ENCODE peak calls at places on chromosomes 2 and 18, in four cellular contexts. One of them, this sample, is unnamed.

GRCh38 chr18:35861367-35862114 is 110.9 kb upstream of the RMP24 start:
- DNase-seq in mesendoderm: peak
- DNase-seq in IMR-90: no peak
- DNase-seq in H1: peak
- DNase-seq in this sample: no peak

GRCh38 chr2:225842939-225843338 is 443.4 kb downstream of the NYAP2 start:
- DNase-seq in mesendoderm: no peak
- DNase-seq in IMR-90: peak
- DNase-seq in H1: no peak
- DNase-seq in this sample: no peak

GRCh38 chr18:58473071-58473470 is 155.8 kb downstream of the ALPK2 start:
- DNase-seq in mesendoderm: no peak
- DNase-seq in IMR-90: peak
- DNase-seq in H1: no peak
- DNase-seq in this sample: no peak

GRCh38 chr18:62732631-62733030 is 17.3 kb downstream of the PHLPP1 start:
- DNase-seq in mesendoderm: no peak
- DNase-seq in IMR-90: no peak
- DNase-seq in H1: no peak
- DNase-seq in this sample: no peak

GRCh38 chr2:190875881-190876280 is 4.7 kb upstream of the GLS start:
- DNase-seq in mesendoderm: no peak
- DNase-seq in IMR-90: no peak
- DNase-seq in H1: no peak
- DNase-seq in this sample: no peak

GRCh38 chr2:232525796-232526195 is at the start of gene CHRND:
- DNase-seq in mesendoderm: no peak
- DNase-seq in IMR-90: no peak
- DNase-seq in H1: no peak
- DNase-seq in this sample: no peak

GRCh38 chr2:55043841-55044240 is 6.4 kb downstream of the RTN4 start:
- DNase-seq in mesendoderm: no peak
- DNase-seq in IMR-90: no peak
- DNase-seq in H1: no peak
- DNase-seq in this sample: no peak

GRCh38 chr2:234091432-234091879 is 41.0 kb downstream of the SPP2 start:
- DNase-seq in mesendoderm: no peak
- DNase-seq in IMR-90: no peak
- DNase-seq in H1: no peak
- DNase-seq in this sample: no peak

GRCh38 chr2:233831011-233831721 is 23.2 kb downstream of the HJURP start:
- DNase-seq in mesendoderm: no peak
- DNase-seq in IMR-90: no peak
- DNase-seq in H1: no peak
- DNase-seq in this sample: peak

GRCh38 chr18:48990497-48991298 is 39.9 kb upstream of the SMAD7 start:
- DNase-seq in mesendoderm: peak
- DNase-seq in IMR-90: peak
- DNase-seq in H1: no peak
- DNase-seq in this sample: peak

GRCh38 chr2:156437272-156437671 is 1.1 kb downstream of the GPD2 start:
- DNase-seq in mesendoderm: peak
- DNase-seq in IMR-90: peak
- DNase-seq in H1: no peak
- DNase-seq in this sample: no peak

GRCh38 chr2:95389256-95390119 is 13.0 kb upstream of the FAHD2A start:
- DNase-seq in mesendoderm: peak
- DNase-seq in IMR-90: peak
- DNase-seq in H1: peak
- DNase-seq in this sample: peak

GRCh38 chr2:24048662-24049484 is 668 bp upstream of the FKBP1B start:
- DNase-seq in mesendoderm: no peak
- DNase-seq in IMR-90: no peak
- DNase-seq in H1: no peak
- DNase-seq in this sample: no peak

GRCh38 chr2:159076233-159076632 is 107.8 kb downstream of the TANC1 start:
- DNase-seq in mesendoderm: no peak
- DNase-seq in IMR-90: peak
- DNase-seq in H1: no peak
- DNase-seq in this sample: no peak

GRCh38 chr18:75253784-75254183 is 43.2 kb downstream of the TSHZ1 start:
- DNase-seq in mesendoderm: no peak
- DNase-seq in IMR-90: peak
- DNase-seq in H1: no peak
- DNase-seq in this sample: no peak

GRCh38 chr2:12076810-12077209 is 330.4 kb downstream of the LPIN1 start:
- DNase-seq in mesendoderm: no peak
- DNase-seq in IMR-90: no peak
- DNase-seq in H1: no peak
- DNase-seq in this sample: no peak

GRCh38 chr18:23573948-23574431 is 12.3 kb downstream of the NPC1 start:
- DNase-seq in mesendoderm: peak
- DNase-seq in IMR-90: peak
- DNase-seq in H1: no peak
- DNase-seq in this sample: no peak

GRCh38 chr2:174585111-174585510 is 12.5 kb downstream of the WIPF1 start:
- DNase-seq in mesendoderm: no peak
- DNase-seq in IMR-90: peak
- DNase-seq in H1: no peak
- DNase-seq in this sample: no peak

GRCh38 chr18:46155652-46156051 is 51.5 kb downstream of the HAUS1 start:
- DNase-seq in mesendoderm: peak
- DNase-seq in IMR-90: peak
- DNase-seq in H1: no peak
- DNase-seq in this sample: no peak

GRCh38 chr2:222950886-222951285 is 90.0 kb downstream of the ACSL3 start:
- DNase-seq in mesendoderm: no peak
- DNase-seq in IMR-90: peak
- DNase-seq in H1: no peak
- DNase-seq in this sample: no peak

GRCh38 chr18:70194227-70194890 is 11.1 kb downstream of the RTTN start:
- DNase-seq in mesendoderm: no peak
- DNase-seq in IMR-90: no peak
- DNase-seq in H1: no peak
- DNase-seq in this sample: no peak

GRCh38 chr18:79197531-79197930 is 128.3 kb downstream of the ATP9B start:
- DNase-seq in mesendoderm: no peak
- DNase-seq in IMR-90: no peak
- DNase-seq in H1: no peak
- DNase-seq in this sample: no peak

GRCh38 chr18:61703508-61703907 is 189.3 kb downstream of the RNF152 start:
- DNase-seq in mesendoderm: no peak
- DNase-seq in IMR-90: peak
- DNase-seq in H1: no peak
- DNase-seq in this sample: no peak

GRCh38 chr2:7108792-7109557 is 191.8 kb downstream of the RNF144A start:
- DNase-seq in mesendoderm: no peak
- DNase-seq in IMR-90: no peak
- DNase-seq in H1: no peak
- DNase-seq in this sample: no peak

GRCh38 chr2:230684222-230685164 is 28.1 kb upstream of the CAB39 start:
- DNase-seq in mesendoderm: no peak
- DNase-seq in IMR-90: peak
- DNase-seq in H1: no peak
- DNase-seq in this sample: no peak

GRCh38 chr2:107312240-107312639 is 426.3 kb upstream of the ST6GAL2 start:
- DNase-seq in mesendoderm: no peak
- DNase-seq in IMR-90: no peak
- DNase-seq in H1: no peak
- DNase-seq in this sample: no peak

GRCh38 chr2:17717666-17718065 is 35.9 kb downstream of the SMC6 start:
- DNase-seq in mesendoderm: peak
- DNase-seq in IMR-90: no peak
- DNase-seq in H1: no peak
- DNase-seq in this sample: no peak

GRCh38 chr2:17713291-17713690 is 40.3 kb downstream of the SMC6 start:
- DNase-seq in mesendoderm: no peak
- DNase-seq in IMR-90: no peak
- DNase-seq in H1: no peak
- DNase-seq in this sample: no peak

GRCh38 chr2:17719562-17720371 is 33.8 kb downstream of the SMC6 start:
- DNase-seq in mesendoderm: peak
- DNase-seq in IMR-90: peak
- DNase-seq in H1: no peak
- DNase-seq in this sample: no peak

DNA sequence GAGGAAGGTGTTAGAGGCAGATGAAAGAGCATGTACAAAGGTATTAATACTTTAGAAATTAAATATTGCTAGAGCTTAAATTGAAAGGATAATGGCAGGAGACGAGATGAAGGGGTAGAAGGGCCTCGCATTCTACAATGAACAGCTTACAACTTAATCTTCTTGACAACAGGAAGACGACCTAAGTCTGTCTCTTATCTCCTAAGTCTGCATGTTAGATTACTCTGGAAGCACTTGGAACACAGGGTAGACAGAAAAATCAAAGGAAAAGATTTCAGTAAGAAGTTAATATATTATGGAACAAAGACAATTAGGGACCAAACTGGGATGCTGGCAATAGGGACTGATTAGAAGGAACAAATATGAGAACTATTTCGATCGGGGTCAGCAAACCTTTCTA is 34.9 kb downstream of the SMC6 start:
- DNase-seq in mesendoderm: peak
- DNase-seq in IMR-90: no peak
- DNase-seq in H1: no peak
- DNase-seq in this sample: no peak
- H3K56ac ChIP-seq in mesendoderm: no peak
- H3K56ac ChIP-seq in IMR-90: no peak
- H3K56ac ChIP-seq in H1: no peak
- H3K56ac ChIP-seq in this sample: no peak

GRCh38 chr18:8721094-8721669 is 15.8 kb downstream of the MTCL1 start:
- DNase-seq in mesendoderm: peak
- DNase-seq in IMR-90: no peak
- DNase-seq in H1: no peak
- DNase-seq in this sample: no peak
- H2BK15ac ChIP-seq in mesendoderm: no peak
- H2BK15ac ChIP-seq in IMR-90: no peak
- H2BK15ac ChIP-seq in H1: no peak
- H2BK15ac ChIP-seq in this sample: no peak

DNA sequence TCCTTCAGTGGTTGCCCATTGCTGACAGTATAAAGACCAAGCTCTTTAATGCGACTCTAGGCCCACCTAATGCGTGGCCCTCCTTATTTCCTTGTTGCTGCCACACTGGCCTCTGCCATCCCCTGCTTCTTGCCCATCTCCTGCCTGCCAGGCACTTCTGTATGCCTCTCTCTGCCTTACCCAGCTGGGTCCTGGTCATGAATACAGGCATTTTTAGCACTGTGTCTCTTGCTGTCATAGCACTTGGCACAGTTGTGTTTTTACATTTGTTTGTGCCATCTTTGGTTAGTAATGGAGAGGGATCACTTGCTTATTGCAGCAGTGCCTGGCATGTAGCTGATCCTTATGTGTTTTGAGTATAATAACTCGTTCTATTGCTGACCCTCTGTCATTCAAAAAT is 38.7 kb downstream of the MAP4K4 start:
- DNase-seq in mesendoderm: no peak
- DNase-seq in IMR-90: no peak
- DNase-seq in H1: no peak
- DNase-seq in this sample: no peak
- H3K56ac ChIP-seq in mesendoderm: no peak
- H3K56ac ChIP-seq in IMR-90: no peak
- H3K56ac ChIP-seq in H1: no peak
- H3K56ac ChIP-seq in this sample: no peak

DNA sequence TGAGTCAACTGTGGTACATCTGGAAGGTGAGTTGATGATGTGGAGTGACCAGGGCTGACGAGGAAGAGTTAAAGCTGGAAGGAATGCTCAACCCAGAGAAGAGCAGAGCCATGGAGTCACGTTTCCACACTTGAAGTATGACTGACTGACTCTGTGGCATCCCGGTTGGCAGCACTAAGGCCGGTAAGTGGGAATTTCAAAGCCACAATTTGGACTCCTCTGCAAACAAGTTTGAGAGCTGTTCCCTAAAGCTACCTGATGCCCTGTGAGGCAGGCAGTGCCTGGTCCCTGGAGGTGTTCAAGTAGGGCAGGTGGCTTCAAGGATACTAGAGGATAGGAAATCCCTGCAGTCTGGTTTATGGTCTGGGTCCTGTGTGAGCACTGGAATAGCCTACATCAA is 69.3 kb upstream of the ITGB6 start:
- DNase-seq in mesendoderm: no peak
- DNase-seq in IMR-90: no peak
- DNase-seq in H1: no peak
- DNase-seq in this sample: no peak
- H2BK15ac ChIP-seq in mesendoderm: no peak
- H2BK15ac ChIP-seq in IMR-90: peak
- H2BK15ac ChIP-seq in H1: peak
- H2BK15ac ChIP-seq in this sample: no peak

GRCh38 chr18:50590625-50591024 is 30.7 kb downstream of the MAPK4 start:
- DNase-seq in mesendoderm: no peak
- DNase-seq in IMR-90: no peak
- DNase-seq in H1: no peak
- DNase-seq in this sample: no peak

GRCh38 chr18:50594012-50594411 is 34.1 kb downstream of the MAPK4 start:
- DNase-seq in mesendoderm: no peak
- DNase-seq in IMR-90: no peak
- DNase-seq in H1: no peak
- DNase-seq in this sample: no peak

DNA sequence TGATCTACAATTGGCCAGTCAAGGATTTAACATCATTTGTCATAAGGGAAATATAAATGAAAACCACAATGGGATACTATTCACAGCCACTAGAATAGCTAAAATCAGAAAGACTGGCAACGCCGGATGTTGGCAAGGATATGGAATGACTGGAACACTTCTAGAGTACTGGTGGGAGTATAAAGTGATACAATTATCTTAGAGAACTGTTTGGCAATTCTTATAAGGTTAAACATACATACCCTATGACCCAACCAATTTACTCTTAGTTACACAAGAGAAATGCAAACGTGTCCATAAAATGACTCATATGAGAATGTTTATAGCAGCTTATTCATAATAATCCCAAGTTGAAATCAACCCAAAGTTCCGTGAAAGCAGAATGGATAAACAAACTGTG is 35.0 kb downstream of the MAPK4 start:
- DNase-seq in mesendoderm: no peak
- DNase-seq in IMR-90: no peak
- DNase-seq in H1: no peak
- DNase-seq in this sample: no peak
- H3K56ac ChIP-seq in mesendoderm: no peak
- H3K56ac ChIP-seq in IMR-90: no peak
- H3K56ac ChIP-seq in H1: no peak
- H3K56ac ChIP-seq in this sample: no peak

DNA sequence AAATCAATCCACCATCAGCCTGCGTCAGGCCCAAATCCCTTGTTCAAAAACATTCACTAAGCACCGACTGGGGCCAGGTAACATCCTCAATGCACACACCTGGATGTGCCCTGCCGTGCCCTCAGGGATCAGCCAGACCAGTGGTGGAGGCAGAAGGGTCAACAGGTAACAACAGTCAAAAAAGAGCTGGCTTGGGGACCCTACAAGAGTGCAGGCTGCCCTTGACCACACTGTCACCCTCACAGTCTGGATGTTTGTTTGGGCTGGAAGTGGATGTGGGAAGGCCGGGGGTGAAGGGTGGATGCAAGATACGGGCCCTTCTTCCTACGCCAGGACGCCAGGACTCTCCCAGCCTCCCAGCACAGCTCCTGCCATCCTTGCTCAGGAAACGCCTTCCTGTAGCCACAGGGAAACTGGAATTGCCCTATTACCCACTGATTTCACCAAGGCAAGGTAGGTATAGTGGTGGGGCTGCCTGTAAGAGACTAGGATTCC is 2.7 kb downstream of the BIN1 start:
- DNase-seq in mesendoderm: no peak
- DNase-seq in IMR-90: no peak
- DNase-seq in H1: no peak
- DNase-seq in this sample: peak
- H2BK15ac ChIP-seq in mesendoderm: no peak
- H2BK15ac ChIP-seq in IMR-90: no peak
- H2BK15ac ChIP-seq in H1: peak
- H2BK15ac ChIP-seq in this sample: no peak

This sample was measured in H9.